ENCODE peak calls at places on chromosomes 1 and 21, in seven cellular contexts. Y is activated T-cell treated with anti-CD3 and anti-CD28 coated beads for 24 hours; L is heart left ventricle; M is left lobe of liver; I is fibroblast of the conjunctiva; E is stimulated activated CD8-positive, alpha-beta memory T cell treated with anti-CD3 and anti-CD28 coated beads, Interleukin-4, amount 100 ng/mL, for 4 hours; A is A172. C is an unnamed sample.

GRCh38 chr1:23483327-23484252 is at the start of gene ASAP3:
- DNase-seq in Y (no peak), L (peak; percentile 78), M (peak; percentile 66), I (peak; percentile 27), E (no peak), A (peak; percentile 14), C (peak; percentile 57)

GRCh38 chr1:47693115-47693514 is 255.3 kb downstream of the FOXD2 start:
- DNase-seq in Y (no peak), L (no peak), M (no peak), I (no peak), E (no peak), A (no peak), C (no peak)

GRCh38 chr1:86352096-86352495 is 44.0 kb downstream of the ODF2L start:
- DNase-seq in Y (no peak), L (no peak), M (no peak), I (no peak), E (no peak), A (no peak), C (no peak)

GRCh38 chr1:93616996-93617669 is 64.5 kb downstream of the BCAR3 start:
- DNase-seq in Y (no peak), L (peak; percentile 74), M (peak; percentile 93), I (no peak), E (no peak), A (no peak), C (no peak)

GRCh38 chr1:15956150-15956549 is 19.8 kb downstream of the ZBTB17 start:
- DNase-seq in Y (no peak), L (no peak), M (no peak), I (no peak), E (no peak), A (no peak), C (no peak)

GRCh38 chr1:205576805-205577761 is 54.7 kb downstream of the ELK4 start:
- DNase-seq in Y (no peak), L (no peak), M (no peak), I (no peak), E (no peak), A (peak; percentile 17), C (no peak)

GRCh38 chr1:42750041-42750440 is 10.0 kb upstream of the CLDN19 start:
- DNase-seq in Y (no peak), L (no peak), M (peak; percentile 28), I (no peak), E (no peak), A (no peak), C (no peak)

GRCh38 chr1:22276396-22276748 is 133.5 kb upstream of the WNT4 start:
- DNase-seq in Y (no peak), L (no peak), M (no peak), I (no peak), E (no peak), A (no peak), C (no peak)

GRCh38 chr1:86478747-86479146 is 10.0 kb downstream of the CLCA1 start:
- DNase-seq in Y (no peak), L (no peak), M (no peak), I (no peak), E (no peak), A (no peak), C (no peak)

GRCh38 chr1:236020359-236021000 is 44.4 kb downstream of the NID1 start:
- DNase-seq in Y (no peak), L (no peak), M (no peak), I (no peak), E (no peak), A (no peak), C (no peak)

GRCh38 chr1:171753685-171754380 is 12.0 kb upstream of the VAMP4 start:
- DNase-seq in Y (no peak), L (no peak), M (no peak), I (no peak), E (no peak), A (no peak), C (no peak)

GRCh38 chr1:3774503-3775247 is 2.1 kb downstream of the SMIM1 start:
- DNase-seq in Y (no peak), L (no peak), M (no peak), I (no peak), E (no peak), A (peak; percentile 4), C (no peak)

GRCh38 chr1:76210130-76210529 is 135.6 kb downstream of the ST6GALNAC3 start:
- DNase-seq in Y (no peak), L (no peak), M (no peak), I (no peak), E (no peak), A (no peak), C (no peak)

GRCh38 chr1:164704954-164705353 is 146.0 kb downstream of the PBX1 start:
- DNase-seq in Y (no peak), L (no peak), M (no peak), I (no peak), E (no peak), A (no peak), C (no peak)

GRCh38 chr1:116127848-116128540 is 16.8 kb downstream of the MAB21L3 start:
- DNase-seq in Y (no peak), L (no peak), M (no peak), I (no peak), E (no peak), A (no peak), C (no peak)

GRCh38 chr1:159699653-159700052 is 14.7 kb downstream of the CRP start:
- DNase-seq in Y (no peak), L (no peak), M (no peak), I (no peak), E (no peak), A (no peak), C (no peak)

GRCh38 chr1:12604114-12604874 is 13.7 kb downstream of the DHRS3 start:
- DNase-seq in Y (peak; percentile 65), L (peak; percentile 64), M (no peak), I (peak; percentile 79), E (peak; percentile 53), A (peak; percentile 98), C (peak; percentile 60)

GRCh38 chr1:179230251-179230650 is 774 bp upstream of the ABL2 start:
- DNase-seq in Y (no peak), L (no peak), M (no peak), I (no peak), E (no peak), A (peak; percentile 59), C (no peak)

GRCh38 chr21:44695176-44695575 is 1.8 kb upstream of the KRTAP10-12 start:
- DNase-seq in Y (no peak), L (no peak), M (no peak), I (no peak), E (no peak), A (no peak), C (no peak)

GRCh38 chr1:91201174-91201573 is 179.3 kb upstream of the ZNF644 start:
- DNase-seq in Y (no peak), L (no peak), M (no peak), I (no peak), E (no peak), A (no peak), C (no peak)

GRCh38 chr1:75472089-75472970 is 138.6 kb downstream of the SLC44A5 start:
- DNase-seq in Y (no peak), L (no peak), M (no peak), I (no peak), E (no peak), A (no peak), C (no peak)

GRCh38 chr1:48619529-48619928 is 147.5 kb upstream of the SPATA6 start:
- DNase-seq in Y (no peak), L (peak; percentile 29), M (no peak), I (peak; percentile 14), E (no peak), A (peak; percentile 51), C (no peak)

GRCh38 chr21:29430030-29430429 is 131.3 kb downstream of the BACH1 start:
- DNase-seq in Y (no peak), L (no peak), M (no peak), I (no peak), E (no peak), A (no peak), C (no peak)

GRCh38 chr1:93447481-93448291 is at the start of gene FNBP1L:
- DNase-seq in Y (peak; percentile 37), L (peak; percentile 84), M (peak; percentile 84), I (peak; percentile 20), E (peak; percentile 38), A (peak; percentile 50), C (peak; percentile 72)

GRCh38 chr1:3929122-3929521 is 29.1 kb upstream of the C1orf174 start:
- DNase-seq in Y (no peak), L (no peak), M (no peak), I (no peak), E (no peak), A (no peak), C (no peak)

GRCh38 chr1:188782220-188782841 is 1695.3 kb downstream of the BRINP3 start:
- DNase-seq in Y (no peak), L (no peak), M (no peak), I (peak; percentile 14), E (no peak), A (peak; percentile 60), C (no peak)

GRCh38 chr1:31663622-31664452 is 19.2 kb upstream of the PEF1 start:
- DNase-seq in Y (peak; percentile 43), L (peak; percentile 63), M (peak; percentile 66), I (peak; percentile 23), E (no peak), A (no peak), C (peak; percentile 74)

GRCh38 chr1:237239248-237239647 is 197.3 kb downstream of the RYR2 start:
- DNase-seq in Y (no peak), L (no peak), M (no peak), I (no peak), E (no peak), A (no peak), C (no peak)

GRCh38 chr1:108059945-108060344 is 95.0 kb upstream of the VAV3 start:
- DNase-seq in Y (no peak), L (no peak), M (no peak), I (no peak), E (no peak), A (no peak), C (no peak)